ENCODE peak calls at places on chromosomes 6 and 20, in six cellular contexts. W is stomach; P is stimulated activated CD4-positive, alpha-beta T cell treated with anti-CD3 and anti-CD28 coated beads, Interleukin-1b, Interleukin-23, amount 100 ng/mL, for 24 hours; D is adipocyte; R is OCI-LY7; C is GM12865. O is an unnamed sample.

GRCh38 chr6:4316867-4317400 is 181.6 kb upstream of the ECI2 start:
- DNase-seq in C (no peak), P (no peak), R (no peak), W (peak), D (peak), O (no peak)

GRCh38 chr6:1136415-1136774 is 175.5 kb upstream of the FOXQ1 start:
- DNase-seq in C (no peak), D (no peak), P (no peak), R (no peak), W (no peak), O (peak)

GRCh38 chr6:3314176-3314575 is 55.4 kb downstream of the PSMG4 start:
- DNase-seq in R (no peak), D (no peak), C (no peak), W (no peak), P (no peak), O (no peak)

GRCh38 chr20:48017992-48018391 is 232.7 kb upstream of the SULF2 start:
- DNase-seq in P (no peak), W (no peak), R (no peak), C (no peak), D (no peak), O (no peak)

GRCh38 chr6:164106345-164106769 is 691.8 kb downstream of the QKI start:
- DNase-seq in D (peak), W (no peak), R (peak), C (peak), P (no peak), O (peak)

GRCh38 chr20:38449046-38449445 is 13.9 kb upstream of the SNHG17 start:
- DNase-seq in C (no peak), P (no peak), W (no peak), R (no peak), D (no peak), O (no peak)

GRCh38 chr6:97189767-97190166 is 93.2 kb downstream of the MMS22L start:
- DNase-seq in W (no peak), P (no peak), C (no peak), D (peak), R (no peak), O (no peak)

GRCh38 chr20:19812056-19812455 is 54.0 kb downstream of the RIN2 start:
- DNase-seq in D (peak), C (no peak), R (no peak), P (no peak), W (no peak), O (no peak)

GRCh38 chr6:106790146-106790770 is 160.9 kb downstream of the QRSL1 start:
- DNase-seq in P (no peak), C (peak), D (no peak), W (no peak), R (no peak), O (no peak)

GRCh38 chr6:16543491-16543890 is 217.8 kb downstream of the ATXN1 start:
- DNase-seq in D (peak), R (no peak), C (no peak), W (no peak), P (no peak), O (peak)

GRCh38 chr6:119683022-119683421 is 333.5 kb upstream of the MAN1A1 start:
- DNase-seq in P (no peak), W (no peak), D (no peak), C (no peak), R (no peak), O (no peak)

GRCh38 chr20:42406826-42407225 is 782.9 kb downstream of the PTPRT start:
- DNase-seq in P (no peak), W (no peak), R (no peak), D (no peak), C (no peak), O (no peak)

GRCh38 chr6:149876241-149876933 is 12.2 kb upstream of the LRP11 start:
- DNase-seq in C (no peak), W (no peak), D (no peak), P (no peak), R (no peak), O (no peak)

GRCh38 chr6:29792123-29793035 is 35.2 kb upstream of the HLA-G start:
- DNase-seq in D (peak), C (peak), W (peak), R (no peak), P (peak), O (peak)

GRCh38 chr6:15110721-15111354 is 135.0 kb upstream of the JARID2 start:
- DNase-seq in D (no peak), W (no peak), P (no peak), R (no peak), C (no peak), O (no peak)

GRCh38 chr6:148999921-149000589 is 253.2 kb downstream of the UST start:
- DNase-seq in D (peak), P (no peak), R (no peak), W (peak), C (no peak), O (peak)

GRCh38 chr6:24911983-24912382 is 23.8 kb downstream of the RIPOR2 start:
- DNase-seq in W (no peak), P (no peak), R (no peak), D (no peak), C (no peak), O (no peak)

GRCh38 chr6:2738373-2738979 is 12.2 kb downstream of the MYLK4 start:
- DNase-seq in R (peak), D (peak), P (peak), W (peak), C (peak), O (peak)

GRCh38 chr6:116363759-116364158 is 7.0 kb upstream of the DSE start:
- DNase-seq in P (no peak), R (no peak), C (no peak), W (no peak), D (peak), O (peak)

GRCh38 chr6:42120895-42121865 is 21.2 kb downstream of the C6orf132 start:
- DNase-seq in D (peak), W (no peak), C (no peak), R (no peak), P (no peak), O (peak)

GRCh38 chr6:11705069-11705468 is 73.5 kb downstream of the ADTRP start:
- DNase-seq in D (no peak), P (no peak), R (no peak), C (peak), W (no peak), O (no peak)

GRCh38 chr20:48892849-48893352 is 28.6 kb upstream of the ARFGEF2 start:
- DNase-seq in C (no peak), R (no peak), P (no peak), D (no peak), W (no peak), O (no peak)

GRCh38 chr6:14315353-14315752 is 197.8 kb downstream of the CD83 start:
- DNase-seq in W (no peak), R (no peak), C (no peak), P (no peak), D (no peak), O (no peak)

GRCh38 chr6:37435816-37436215 is 2.8 kb downstream of the CMTR1 start:
- DNase-seq in P (no peak), R (peak), W (no peak), D (no peak), C (no peak), O (no peak)

GRCh38 chr6:11847515-11848244 is 69.1 kb upstream of the ADTRP start:
- DNase-seq in D (no peak), C (peak), R (no peak), P (no peak), W (no peak), O (no peak)

GRCh38 chr20:46849751-46850150 is 44.9 kb upstream of the EYA2 start:
- DNase-seq in D (no peak), R (no peak), C (no peak), W (no peak), P (no peak), O (no peak)

GRCh38 chr20:51012357-51012756 is 10.6 kb downstream of the KCNG1 start:
- DNase-seq in W (no peak), P (no peak), R (no peak), D (no peak), C (no peak), O (no peak)

GRCh38 chr6:3568396-3569082 is 111.7 kb upstream of the SLC22A23 start:
- DNase-seq in P (no peak), W (no peak), C (no peak), D (peak), R (no peak), O (no peak)

GRCh38 chr6:107769053-107769658 is 55.0 kb downstream of the SCML4 start:
- DNase-seq in C (no peak), D (no peak), R (no peak), W (no peak), P (no peak), O (no peak)

GRCh38 chr6:1481326-1481725 is 92.0 kb downstream of the FOXF2 start:
- DNase-seq in P (no peak), R (no peak), C (no peak), W (no peak), D (peak), O (peak)

GRCh38 chr20:21512634-21513180 is 1.2 kb downstream of the NKX2-2 start:
- DNase-seq in W (no peak), P (no peak), R (no peak), C (no peak), D (no peak), O (no peak)

GRCh38 chr20:17226410-17227198 is at the start of gene PCSK2:
- DNase-seq in R (no peak), P (no peak), C (no peak), D (peak), W (peak), O (peak)

GRCh38 chr6:166542580-166542912 is 43.9 kb downstream of the RAMACL start:
- DNase-seq in R (no peak), P (no peak), D (no peak), W (peak), C (no peak), O (no peak)

GRCh38 chr20:2596673-2597279 is 55.7 kb upstream of the NOP56 start:
- DNase-seq in W (no peak), R (no peak), C (no peak), D (no peak), P (no peak), O (no peak)

GRCh38 chr6:149265945-149266344 is 51.6 kb upstream of the TAB2 start:
- DNase-seq in W (no peak), D (no peak), P (no peak), R (no peak), C (no peak), O (no peak)

GRCh38 chr20:54793270-54793992 is 318.0 kb downstream of the DOK5 start:
- DNase-seq in D (no peak), R (no peak), W (no peak), C (no peak), P (no peak), O (no peak)

GRCh38 chr6:162591517-162591916 is 136.0 kb downstream of the PRKN start:
- DNase-seq in C (no peak), W (no peak), P (no peak), R (no peak), D (no peak), O (no peak)

GRCh38 chr6:88562737-88563625 is 396.8 kb upstream of the CNR1 start:
- DNase-seq in W (no peak), D (no peak), C (no peak), P (no peak), R (no peak), O (no peak)

O was measured in ACHN.